ENCODE peak calls at places on chromosomes 5 and 9, in nine cellular contexts. K, A, H, G, Z, U, C, X and B are unnamed samples.

GRCh38 chr9:16241231-16241630 is 629.2 kb downstream of the BNC2 start:
- DNase-seq in K (no peak), A (no peak), H (no peak), G (no peak), Z (no peak), U (no peak), C (no peak), X (no peak), B (no peak)

GRCh38 chr5:168696611-168697010 is 117.4 kb upstream of the PANK3 start:
- DNase-seq in K (no peak), A (no peak), H (no peak), G (no peak), Z (no peak), U (no peak), C (no peak), X (no peak), B (no peak)

GRCh38 chr9:130575514-130575913 is 3.9 kb upstream of the FUBP3 start:
- DNase-seq in K (no peak), A (no peak), H (no peak), G (no peak), Z (no peak), U (no peak), C (no peak), X (no peak), B (no peak)

GRCh38 chr5:84436866-84437265 is 52.2 kb upstream of the EDIL3 start:
- DNase-seq in K (no peak), A (no peak), H (no peak), G (no peak), Z (no peak), U (no peak), C (no peak), X (no peak), B (no peak)

GRCh38 chr9:75039006-75039405 is 10.9 kb upstream of the CARNMT1 start:
- DNase-seq in K (no peak), A (no peak), H (no peak), G (peak), Z (peak), U (no peak), C (no peak), X (no peak), B (no peak)

GRCh38 chr9:114850871-114851270 is 45.0 kb upstream of the TNFSF15 start:
- DNase-seq in K (no peak), A (no peak), H (no peak), G (no peak), Z (peak), U (no peak), C (no peak), X (no peak), B (no peak)

GRCh38 chr9:120875954-120876841 is 790 bp downstream of the PHF19 start:
- DNase-seq in K (peak), A (peak), H (peak), G (peak), Z (peak), U (peak), C (peak), X (peak), B (peak)

GRCh38 chr5:2874099-2874498 is 122.6 kb upstream of the IRX2 start:
- DNase-seq in K (no peak), A (no peak), H (no peak), G (no peak), Z (no peak), U (no peak), C (no peak), X (no peak), B (no peak)

GRCh38 chr9:110753734-110754231 is 85.2 kb downstream of the MUSK start:
- DNase-seq in K (no peak), A (no peak), H (no peak), G (no peak), Z (peak), U (no peak), C (no peak), X (peak), B (no peak)

GRCh38 chr5:56814361-56814962 is 887 bp upstream of the MAP3K1 start:
- DNase-seq in K (peak), A (peak), H (peak), G (no peak), Z (no peak), U (peak), C (no peak), X (no peak), B (peak)

GRCh38 chr5:102561894-102562760 is 63.3 kb upstream of the SLCO6A1 start:
- DNase-seq in K (no peak), A (peak), H (no peak), G (no peak), Z (no peak), U (no peak), C (no peak), X (peak), B (no peak)

GRCh38 chr9:136403915-136404800 is 4.2 kb upstream of the SNAPC4 start:
- DNase-seq in K (no peak), A (no peak), H (no peak), G (no peak), Z (no peak), U (no peak), C (no peak), X (no peak), B (peak)

GRCh38 chr5:35230043-35230611 is at the start of gene PRLR:
- DNase-seq in K (peak), A (peak), H (no peak), G (no peak), Z (peak), U (no peak), C (no peak), X (peak), B (no peak)

GRCh38 chr9:76817489-76817888 is 53.3 kb downstream of the PCA3 start:
- DNase-seq in K (no peak), A (no peak), H (no peak), G (no peak), Z (peak), U (no peak), C (no peak), X (peak), B (no peak)